ENCODE peak calls at places on chromosomes 7 and 10, in ten cellular contexts. One of them, this sample, is unnamed.
A peak's percentile ranks its signal among the peaks of the same experiment; 100 is the strongest.

GRCh38 chr10:2856598-2856997 is 210.8 kb upstream of the PFKP start:
- DNase-seq in brain microvascular endothelial cell: no peak
- DNase-seq in CD4-positive, alpha-beta T cell: no peak
- DNase-seq in adrenal gland: no peak
- DNase-seq in AG04449: no peak
- DNase-seq in mucosa of descending colon: no peak
- DNase-seq in mesothelial cell of epicardium: no peak
- DNase-seq in K562: no peak
- DNase-seq in activated CD8-positive, alpha-beta T cell treated with anti-CD3 and anti-CD28 coated beads for 36 hours: no peak
- DNase-seq in transverse colon: no peak
- DNase-seq in this sample: no peak

GRCh38 chr7:131336956-131337355 is 9.3 kb downstream of the MKLN1 start:
- DNase-seq in brain microvascular endothelial cell: no peak
- DNase-seq in CD4-positive, alpha-beta T cell: no peak
- DNase-seq in adrenal gland: no peak
- DNase-seq in AG04449: no peak
- DNase-seq in mucosa of descending colon: no peak
- DNase-seq in mesothelial cell of epicardium: no peak
- DNase-seq in K562: peak; percentile 41
- DNase-seq in activated CD8-positive, alpha-beta T cell treated with anti-CD3 and anti-CD28 coated beads for 36 hours: no peak
- DNase-seq in transverse colon: no peak
- DNase-seq in this sample: no peak

GRCh38 chr7:8831386-8831785 is 398.0 kb downstream of the NXPH1 start:
- DNase-seq in brain microvascular endothelial cell: no peak
- DNase-seq in CD4-positive, alpha-beta T cell: no peak
- DNase-seq in adrenal gland: no peak
- DNase-seq in AG04449: no peak
- DNase-seq in mucosa of descending colon: no peak
- DNase-seq in mesothelial cell of epicardium: no peak
- DNase-seq in K562: no peak
- DNase-seq in activated CD8-positive, alpha-beta T cell treated with anti-CD3 and anti-CD28 coated beads for 36 hours: no peak
- DNase-seq in transverse colon: no peak
- DNase-seq in this sample: no peak

GRCh38 chr7:127252736-127253288 is at the start of gene GRM8:
- DNase-seq in brain microvascular endothelial cell: peak; percentile 9
- DNase-seq in CD4-positive, alpha-beta T cell: no peak
- DNase-seq in adrenal gland: peak; percentile 40
- DNase-seq in AG04449: no peak
- DNase-seq in mucosa of descending colon: peak; percentile 70
- DNase-seq in mesothelial cell of epicardium: peak; percentile 62
- DNase-seq in K562: peak; percentile 75
- DNase-seq in activated CD8-positive, alpha-beta T cell treated with anti-CD3 and anti-CD28 coated beads for 36 hours: peak; percentile 17
- DNase-seq in transverse colon: peak; percentile 47
- DNase-seq in this sample: no peak

GRCh38 chr10:132589681-132590080 is 52.1 kb downstream of the INPP5A start:
- DNase-seq in brain microvascular endothelial cell: no peak
- DNase-seq in CD4-positive, alpha-beta T cell: no peak
- DNase-seq in adrenal gland: no peak
- DNase-seq in AG04449: no peak
- DNase-seq in mucosa of descending colon: no peak
- DNase-seq in mesothelial cell of epicardium: no peak
- DNase-seq in K562: no peak
- DNase-seq in activated CD8-positive, alpha-beta T cell treated with anti-CD3 and anti-CD28 coated beads for 36 hours: no peak
- DNase-seq in transverse colon: no peak
- DNase-seq in this sample: no peak

GRCh38 chr7:133782470-133782869 is 344.7 kb upstream of the LRGUK start:
- DNase-seq in brain microvascular endothelial cell: no peak
- DNase-seq in CD4-positive, alpha-beta T cell: no peak
- DNase-seq in adrenal gland: no peak
- DNase-seq in AG04449: no peak
- DNase-seq in mucosa of descending colon: no peak
- DNase-seq in mesothelial cell of epicardium: no peak
- DNase-seq in K562: no peak
- DNase-seq in activated CD8-positive, alpha-beta T cell treated with anti-CD3 and anti-CD28 coated beads for 36 hours: no peak
- DNase-seq in transverse colon: no peak
- DNase-seq in this sample: no peak

GRCh38 chr10:49001402-49001801 is 61.8 kb upstream of the LRRC18 start:
- DNase-seq in brain microvascular endothelial cell: no peak
- DNase-seq in CD4-positive, alpha-beta T cell: no peak
- DNase-seq in adrenal gland: peak; percentile 46
- DNase-seq in AG04449: no peak
- DNase-seq in mucosa of descending colon: no peak
- DNase-seq in mesothelial cell of epicardium: no peak
- DNase-seq in K562: peak; percentile 76
- DNase-seq in activated CD8-positive, alpha-beta T cell treated with anti-CD3 and anti-CD28 coated beads for 36 hours: no peak
- DNase-seq in transverse colon: no peak
- DNase-seq in this sample: no peak

GRCh38 chr7:30162622-30163124 is 27.9 kb downstream of the MTURN start:
- DNase-seq in brain microvascular endothelial cell: peak; percentile 73
- DNase-seq in CD4-positive, alpha-beta T cell: no peak
- DNase-seq in adrenal gland: no peak
- DNase-seq in AG04449: no peak
- DNase-seq in mucosa of descending colon: no peak
- DNase-seq in mesothelial cell of epicardium: no peak
- DNase-seq in K562: no peak
- DNase-seq in activated CD8-positive, alpha-beta T cell treated with anti-CD3 and anti-CD28 coated beads for 36 hours: peak; percentile 37
- DNase-seq in transverse colon: no peak
- DNase-seq in this sample: no peak

GRCh38 chr7:45940939-45941338 is 19.9 kb upstream of the IGFBP3 start:
- DNase-seq in brain microvascular endothelial cell: no peak
- DNase-seq in CD4-positive, alpha-beta T cell: no peak
- DNase-seq in adrenal gland: no peak
- DNase-seq in AG04449: no peak
- DNase-seq in mucosa of descending colon: no peak
- DNase-seq in mesothelial cell of epicardium: no peak
- DNase-seq in K562: no peak
- DNase-seq in activated CD8-positive, alpha-beta T cell treated with anti-CD3 and anti-CD28 coated beads for 36 hours: no peak
- DNase-seq in transverse colon: no peak
- DNase-seq in this sample: no peak

GRCh38 chr7:45937301-45937700 is 16.2 kb upstream of the IGFBP3 start:
- DNase-seq in brain microvascular endothelial cell: no peak
- DNase-seq in CD4-positive, alpha-beta T cell: no peak
- DNase-seq in adrenal gland: no peak
- DNase-seq in AG04449: no peak
- DNase-seq in mucosa of descending colon: no peak
- DNase-seq in mesothelial cell of epicardium: no peak
- DNase-seq in K562: no peak
- DNase-seq in activated CD8-positive, alpha-beta T cell treated with anti-CD3 and anti-CD28 coated beads for 36 hours: no peak
- DNase-seq in transverse colon: no peak
- DNase-seq in this sample: no peak

GRCh38 chr7:45939574-45939973 is 18.5 kb upstream of the IGFBP3 start:
- DNase-seq in brain microvascular endothelial cell: no peak
- DNase-seq in CD4-positive, alpha-beta T cell: no peak
- DNase-seq in adrenal gland: no peak
- DNase-seq in AG04449: no peak
- DNase-seq in mucosa of descending colon: no peak
- DNase-seq in mesothelial cell of epicardium: no peak
- DNase-seq in K562: no peak
- DNase-seq in activated CD8-positive, alpha-beta T cell treated with anti-CD3 and anti-CD28 coated beads for 36 hours: no peak
- DNase-seq in transverse colon: no peak
- DNase-seq in this sample: no peak

GRCh38 chr7:45937862-45938261 is 16.8 kb upstream of the IGFBP3 start:
- DNase-seq in brain microvascular endothelial cell: no peak
- DNase-seq in CD4-positive, alpha-beta T cell: no peak
- DNase-seq in adrenal gland: no peak
- DNase-seq in AG04449: no peak
- DNase-seq in mucosa of descending colon: no peak
- DNase-seq in mesothelial cell of epicardium: no peak
- DNase-seq in K562: no peak
- DNase-seq in activated CD8-positive, alpha-beta T cell treated with anti-CD3 and anti-CD28 coated beads for 36 hours: no peak
- DNase-seq in transverse colon: no peak
- DNase-seq in this sample: no peak

DNA sequence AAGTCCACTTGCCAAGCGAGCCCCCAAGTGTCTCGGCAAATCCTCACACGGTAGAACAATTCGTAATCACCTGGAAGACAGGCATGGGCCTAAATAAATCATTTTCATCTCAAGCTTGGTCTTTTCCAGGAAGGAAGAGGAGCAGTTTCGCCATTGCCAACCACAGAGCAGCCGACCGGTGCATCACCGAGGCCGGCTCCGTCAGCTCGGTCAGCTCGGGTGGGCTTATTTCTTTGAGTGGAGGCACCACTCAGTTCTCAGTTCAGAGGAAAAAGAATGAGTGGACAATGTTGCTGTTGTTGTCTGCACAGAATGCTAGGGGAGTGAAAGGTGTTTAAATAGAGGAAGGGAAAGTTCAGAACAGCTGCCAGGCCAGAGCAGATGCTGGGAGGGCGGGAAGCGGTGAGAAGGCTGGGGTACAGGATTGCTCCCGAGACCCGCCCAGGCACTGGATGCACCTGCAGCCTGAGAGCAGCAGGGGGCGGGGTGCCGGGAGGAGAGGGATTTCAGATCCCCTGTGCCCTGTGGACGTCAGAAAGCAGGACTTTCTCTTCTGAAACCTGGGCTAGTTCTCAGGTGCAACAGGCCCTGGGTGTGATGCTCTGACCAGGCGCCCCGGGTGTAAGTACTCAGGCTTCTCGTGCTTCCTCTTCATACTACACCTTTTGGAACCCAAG is 17.7 kb upstream of the IGFBP3 start:
- DNase-seq in brain microvascular endothelial cell: no peak
- DNase-seq in CD4-positive, alpha-beta T cell: no peak
- DNase-seq in adrenal gland: no peak
- DNase-seq in AG04449: no peak
- DNase-seq in mucosa of descending colon: no peak
- DNase-seq in mesothelial cell of epicardium: no peak
- DNase-seq in K562: peak; percentile 26
- DNase-seq in activated CD8-positive, alpha-beta T cell treated with anti-CD3 and anti-CD28 coated beads for 36 hours: no peak
- DNase-seq in transverse colon: no peak
- DNase-seq in this sample: no peak
- TF ChIP-seq CTCF in brain microvascular endothelial cell: peak; percentile 43
- TF ChIP-seq CTCF in CD4-positive, alpha-beta T cell: no peak
- TF ChIP-seq CTCF in adrenal gland: no peak
- TF ChIP-seq CTCF in AG04449: no peak
- TF ChIP-seq CTCF in mucosa of descending colon: no peak
- TF ChIP-seq CTCF in mesothelial cell of epicardium: no peak
- TF ChIP-seq CTCF in K562: no peak
- TF ChIP-seq CTCF in activated CD8-positive, alpha-beta T cell treated with anti-CD3 and anti-CD28 coated beads for 36 hours: no peak
- TF ChIP-seq CTCF in transverse colon: no peak
- TF ChIP-seq CTCF in this sample: no peak

DNA sequence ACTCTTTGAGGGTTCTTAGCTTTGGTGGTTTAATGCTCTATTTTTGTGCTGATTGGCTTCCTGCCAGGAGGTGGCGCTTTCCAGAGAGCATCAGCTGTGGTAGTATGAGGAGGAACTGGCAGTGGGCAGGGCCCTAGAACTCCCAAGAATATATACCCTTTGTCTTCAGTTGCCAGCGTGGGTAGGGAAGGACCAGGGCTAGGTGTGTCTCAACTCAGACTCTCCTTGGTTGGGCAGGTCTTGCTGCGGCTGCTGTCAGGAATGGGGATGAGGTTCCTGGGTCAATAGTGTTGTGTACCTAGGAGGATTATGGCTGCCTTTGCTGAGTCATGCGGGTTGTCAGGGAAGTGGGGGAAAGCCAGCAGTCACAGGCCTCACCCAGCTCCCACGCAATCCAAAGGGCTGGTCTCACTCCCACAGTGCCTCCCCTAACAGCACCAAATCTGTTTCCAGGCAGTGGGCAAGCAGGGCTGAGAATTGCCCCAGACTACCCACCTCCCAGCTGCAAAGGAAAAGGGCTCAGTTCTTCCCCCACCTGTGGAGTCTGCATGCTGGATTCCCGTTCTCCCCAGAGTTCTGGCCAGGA is 191.5 kb downstream of the PHTF2 start:
- DNase-seq in brain microvascular endothelial cell: no peak
- DNase-seq in CD4-positive, alpha-beta T cell: no peak
- DNase-seq in adrenal gland: no peak
- DNase-seq in AG04449: no peak
- DNase-seq in mucosa of descending colon: peak; percentile 62
- DNase-seq in mesothelial cell of epicardium: no peak
- DNase-seq in K562: peak; percentile 51
- DNase-seq in activated CD8-positive, alpha-beta T cell treated with anti-CD3 and anti-CD28 coated beads for 36 hours: peak; percentile 38
- DNase-seq in transverse colon: peak; percentile 80
- DNase-seq in this sample: peak; percentile 49
- TF ChIP-seq CTCF in brain microvascular endothelial cell: peak; percentile 16
- TF ChIP-seq CTCF in CD4-positive, alpha-beta T cell: no peak
- TF ChIP-seq CTCF in adrenal gland: no peak
- TF ChIP-seq CTCF in AG04449: no peak
- TF ChIP-seq CTCF in mucosa of descending colon: no peak
- TF ChIP-seq CTCF in mesothelial cell of epicardium: no peak
- TF ChIP-seq CTCF in K562: peak; percentile 69
- TF ChIP-seq CTCF in activated CD8-positive, alpha-beta T cell treated with anti-CD3 and anti-CD28 coated beads for 36 hours: no peak
- TF ChIP-seq CTCF in transverse colon: no peak
- TF ChIP-seq CTCF in this sample: no peak

DNA sequence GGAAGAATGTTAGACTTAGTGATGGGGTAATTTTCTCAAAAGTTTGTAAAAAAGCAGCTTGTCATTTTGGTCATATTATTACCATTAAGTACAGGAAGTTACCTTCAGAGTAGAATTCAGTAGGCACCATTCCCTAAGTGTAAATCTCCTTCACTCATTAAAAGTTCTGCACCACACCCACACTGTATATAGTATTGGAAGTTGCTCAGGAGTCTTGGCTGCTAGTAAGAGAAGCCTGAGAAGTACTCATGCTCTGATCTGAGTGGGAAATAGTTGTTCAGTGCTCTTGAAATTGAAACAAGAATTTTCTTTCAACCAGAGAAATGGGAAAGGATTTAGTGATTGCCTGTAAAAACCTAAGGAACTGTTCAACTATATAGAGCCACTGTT is 72.9 kb downstream of the PTPRZ1 start:
- DNase-seq in brain microvascular endothelial cell: no peak
- DNase-seq in CD4-positive, alpha-beta T cell: no peak
- DNase-seq in adrenal gland: no peak
- DNase-seq in AG04449: no peak
- DNase-seq in mucosa of descending colon: no peak
- DNase-seq in mesothelial cell of epicardium: no peak
- DNase-seq in K562: no peak
- DNase-seq in activated CD8-positive, alpha-beta T cell treated with anti-CD3 and anti-CD28 coated beads for 36 hours: no peak
- DNase-seq in transverse colon: no peak
- DNase-seq in this sample: no peak
- TF ChIP-seq CTCF in brain microvascular endothelial cell: no peak
- TF ChIP-seq CTCF in CD4-positive, alpha-beta T cell: no peak
- TF ChIP-seq CTCF in adrenal gland: no peak
- TF ChIP-seq CTCF in AG04449: no peak
- TF ChIP-seq CTCF in mucosa of descending colon: no peak
- TF ChIP-seq CTCF in mesothelial cell of epicardium: no peak
- TF ChIP-seq CTCF in K562: no peak
- TF ChIP-seq CTCF in activated CD8-positive, alpha-beta T cell treated with anti-CD3 and anti-CD28 coated beads for 36 hours: no peak
- TF ChIP-seq CTCF in transverse colon: no peak
- TF ChIP-seq CTCF in this sample: no peak

DNA sequence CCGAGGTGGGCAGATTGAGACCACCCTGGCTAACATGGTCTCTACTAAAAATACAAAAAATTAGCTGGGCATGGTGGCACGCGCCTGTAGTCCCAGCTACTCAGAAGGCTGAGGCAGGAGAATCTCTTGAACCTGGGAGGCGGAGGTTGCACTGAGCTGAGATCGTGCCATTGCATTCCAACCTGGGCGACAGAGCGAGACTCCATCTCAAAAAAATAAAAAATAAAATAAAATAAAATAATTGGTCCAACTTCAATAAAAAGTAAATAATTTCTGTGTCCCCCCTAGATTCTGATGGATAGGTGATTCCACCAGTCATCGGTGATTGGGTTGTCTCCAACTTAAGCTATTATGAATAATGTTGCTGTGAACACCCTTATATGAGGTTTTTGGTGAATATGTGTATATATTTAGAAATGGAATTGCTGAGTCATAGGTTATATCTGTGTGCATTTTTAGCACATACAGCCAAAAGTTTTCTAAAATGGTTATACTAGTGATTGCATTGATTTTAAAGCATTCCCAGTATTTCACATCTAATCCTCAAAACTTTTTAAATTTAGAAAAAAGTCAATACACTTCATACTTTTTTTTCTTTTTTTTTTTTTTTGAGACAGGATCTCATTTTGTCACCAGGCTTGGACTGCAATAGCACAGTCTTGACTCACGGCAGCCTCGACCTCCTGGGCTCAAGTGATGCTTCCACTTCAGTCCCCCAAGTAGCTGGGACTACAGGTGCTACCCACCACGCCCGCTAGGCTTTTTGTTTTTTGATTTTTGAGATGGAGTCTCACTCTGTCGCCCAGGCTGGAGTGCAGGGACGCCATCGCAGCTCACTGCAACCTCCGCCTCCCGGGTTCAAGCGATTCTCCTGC is 13.7 kb upstream of the SRPK2 start:
- DNase-seq in brain microvascular endothelial cell: peak; percentile 18
- DNase-seq in CD4-positive, alpha-beta T cell: no peak
- DNase-seq in adrenal gland: no peak
- DNase-seq in AG04449: no peak
- DNase-seq in mucosa of descending colon: no peak
- DNase-seq in mesothelial cell of epicardium: no peak
- DNase-seq in K562: no peak
- DNase-seq in activated CD8-positive, alpha-beta T cell treated with anti-CD3 and anti-CD28 coated beads for 36 hours: peak; percentile 7
- DNase-seq in transverse colon: no peak
- DNase-seq in this sample: no peak
- TF ChIP-seq CTCF in brain microvascular endothelial cell: no peak
- TF ChIP-seq CTCF in CD4-positive, alpha-beta T cell: no peak
- TF ChIP-seq CTCF in adrenal gland: no peak
- TF ChIP-seq CTCF in AG04449: no peak
- TF ChIP-seq CTCF in mucosa of descending colon: no peak
- TF ChIP-seq CTCF in mesothelial cell of epicardium: no peak
- TF ChIP-seq CTCF in K562: no peak
- TF ChIP-seq CTCF in activated CD8-positive, alpha-beta T cell treated with anti-CD3 and anti-CD28 coated beads for 36 hours: no peak
- TF ChIP-seq CTCF in transverse colon: no peak
- TF ChIP-seq CTCF in this sample: no peak

This sample was measured in CD14-positive monocyte.